ENCODE peak calls at places on chromosomes 7 and 10, in ten cellular contexts. One of them, this sample, is unnamed.

GRCh38 chr7:135538387-135538786 is 19.3 kb upstream of the NUP205 start:
- DNase-seq in suprapubic skin: no peak
- DNase-seq in left ventricle myocardium inferior: no peak
- DNase-seq in Peyer's patch: no peak
- DNase-seq in glutamatergic neuron: no peak
- DNase-seq in GM12865: no peak
- DNase-seq in neural crest cell: no peak
- DNase-seq in ascending aorta: no peak
- DNase-seq in lower leg skin: no peak
- DNase-seq in fibroblast of lung: no peak
- DNase-seq in this sample: no peak

GRCh38 chr10:6383099-6383812 is 180.5 kb downstream of the PFKFB3 start:
- DNase-seq in left ventricle myocardium inferior: no peak
- DNase-seq in GM12865: no peak
- DNase-seq in suprapubic skin: no peak
- DNase-seq in neural crest cell: no peak
- DNase-seq in lower leg skin: no peak
- DNase-seq in ascending aorta: no peak
- DNase-seq in Peyer's patch: no peak
- DNase-seq in glutamatergic neuron: no peak
- DNase-seq in fibroblast of lung: peak
- DNase-seq in this sample: no peak

GRCh38 chr7:42746226-42746625 is 165.6 kb downstream of the C7orf25 start:
- DNase-seq in left ventricle myocardium inferior: no peak
- DNase-seq in neural crest cell: no peak
- DNase-seq in Peyer's patch: no peak
- DNase-seq in glutamatergic neuron: no peak
- DNase-seq in suprapubic skin: no peak
- DNase-seq in lower leg skin: no peak
- DNase-seq in fibroblast of lung: no peak
- DNase-seq in ascending aorta: no peak
- DNase-seq in GM12865: no peak
- DNase-seq in this sample: no peak

GRCh38 chr7:156768698-156769472 is 124.1 kb downstream of the LMBR1 start:
- DNase-seq in neural crest cell: no peak
- DNase-seq in left ventricle myocardium inferior: no peak
- DNase-seq in fibroblast of lung: no peak
- DNase-seq in Peyer's patch: no peak
- DNase-seq in GM12865: peak
- DNase-seq in suprapubic skin: no peak
- DNase-seq in ascending aorta: no peak
- DNase-seq in glutamatergic neuron: no peak
- DNase-seq in lower leg skin: no peak
- DNase-seq in this sample: no peak

GRCh38 chr7:70574970-70575799 is 556.8 kb upstream of the GALNT17 start:
- DNase-seq in suprapubic skin: no peak
- DNase-seq in fibroblast of lung: no peak
- DNase-seq in GM12865: no peak
- DNase-seq in glutamatergic neuron: peak
- DNase-seq in left ventricle myocardium inferior: no peak
- DNase-seq in lower leg skin: no peak
- DNase-seq in Peyer's patch: no peak
- DNase-seq in ascending aorta: no peak
- DNase-seq in neural crest cell: no peak
- DNase-seq in this sample: no peak

GRCh38 chr7:106964455-106964854 is 80.0 kb upstream of the PRKAR2B start:
- DNase-seq in neural crest cell: no peak
- DNase-seq in Peyer's patch: no peak
- DNase-seq in suprapubic skin: no peak
- DNase-seq in left ventricle myocardium inferior: no peak
- DNase-seq in ascending aorta: no peak
- DNase-seq in glutamatergic neuron: no peak
- DNase-seq in fibroblast of lung: no peak
- DNase-seq in lower leg skin: no peak
- DNase-seq in GM12865: no peak
- DNase-seq in this sample: no peak

GRCh38 chr10:96532523-96532922 is 18.8 kb upstream of the TLL2 start:
- DNase-seq in lower leg skin: no peak
- DNase-seq in ascending aorta: no peak
- DNase-seq in suprapubic skin: no peak
- DNase-seq in GM12865: no peak
- DNase-seq in neural crest cell: no peak
- DNase-seq in left ventricle myocardium inferior: no peak
- DNase-seq in fibroblast of lung: peak
- DNase-seq in glutamatergic neuron: no peak
- DNase-seq in Peyer's patch: no peak
- DNase-seq in this sample: no peak

GRCh38 chr10:110056822-110057221 is 49.0 kb downstream of the ADD3 start:
- DNase-seq in glutamatergic neuron: no peak
- DNase-seq in left ventricle myocardium inferior: no peak
- DNase-seq in ascending aorta: no peak
- DNase-seq in GM12865: no peak
- DNase-seq in suprapubic skin: no peak
- DNase-seq in fibroblast of lung: peak
- DNase-seq in lower leg skin: no peak
- DNase-seq in Peyer's patch: no peak
- DNase-seq in neural crest cell: no peak
- DNase-seq in this sample: no peak

GRCh38 chr7:132882714-132883428 is 199.0 kb downstream of the CHCHD3 start:
- DNase-seq in neural crest cell: no peak
- DNase-seq in fibroblast of lung: no peak
- DNase-seq in GM12865: peak
- DNase-seq in ascending aorta: no peak
- DNase-seq in glutamatergic neuron: no peak
- DNase-seq in lower leg skin: no peak
- DNase-seq in suprapubic skin: no peak
- DNase-seq in left ventricle myocardium inferior: no peak
- DNase-seq in Peyer's patch: no peak
- DNase-seq in this sample: no peak

GRCh38 chr10:101291254-101292193 is 62.3 kb upstream of the LBX1 start:
- DNase-seq in lower leg skin: no peak
- DNase-seq in neural crest cell: peak
- DNase-seq in ascending aorta: no peak
- DNase-seq in Peyer's patch: peak
- DNase-seq in glutamatergic neuron: peak
- DNase-seq in left ventricle myocardium inferior: peak
- DNase-seq in GM12865: peak
- DNase-seq in fibroblast of lung: no peak
- DNase-seq in suprapubic skin: no peak
- DNase-seq in this sample: peak

GRCh38 chr10:35641430-35642015 is 573 bp downstream of the FZD8 start:
- DNase-seq in glutamatergic neuron: peak
- DNase-seq in left ventricle myocardium inferior: no peak
- DNase-seq in GM12865: peak
- DNase-seq in neural crest cell: peak
- DNase-seq in lower leg skin: no peak
- DNase-seq in suprapubic skin: peak
- DNase-seq in fibroblast of lung: peak
- DNase-seq in ascending aorta: no peak
- DNase-seq in Peyer's patch: no peak
- DNase-seq in this sample: peak

GRCh38 chr7:127150543-127150942 is 102.2 kb downstream of the GRM8 start:
- DNase-seq in ascending aorta: no peak
- DNase-seq in GM12865: no peak
- DNase-seq in fibroblast of lung: no peak
- DNase-seq in glutamatergic neuron: no peak
- DNase-seq in left ventricle myocardium inferior: no peak
- DNase-seq in neural crest cell: no peak
- DNase-seq in Peyer's patch: no peak
- DNase-seq in suprapubic skin: no peak
- DNase-seq in lower leg skin: no peak
- DNase-seq in this sample: no peak

DNA sequence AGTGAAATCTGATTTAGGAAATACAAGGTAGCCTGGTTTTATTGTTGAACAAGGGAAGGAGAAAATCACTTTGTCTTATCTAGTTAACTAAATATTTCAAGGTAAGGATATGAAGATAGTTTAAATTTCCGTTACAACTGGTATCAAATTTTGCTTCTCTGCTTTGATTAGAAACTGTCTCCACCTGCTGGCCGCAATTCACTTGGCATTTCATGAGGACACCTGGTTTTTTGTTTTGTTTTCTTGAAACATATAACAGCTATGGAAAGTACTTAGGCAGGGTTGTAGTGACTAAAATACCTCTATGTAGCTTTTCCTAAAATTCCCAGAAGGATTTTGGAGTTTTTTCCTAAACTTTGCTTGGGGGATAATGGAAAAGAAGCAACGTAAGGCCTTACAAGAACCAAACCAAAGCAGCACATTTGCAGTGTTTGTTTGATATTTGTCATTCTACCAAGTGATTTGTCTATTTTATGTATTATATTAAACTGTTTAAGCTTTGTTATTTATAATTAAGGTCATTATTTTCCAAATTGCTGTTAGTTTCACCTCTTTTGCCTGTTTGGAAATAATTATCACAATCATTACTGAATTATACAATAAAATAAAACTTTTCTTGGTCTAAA is 73.6 kb downstream of the AHCYL2 start:
- DNase-seq in ascending aorta: no peak
- DNase-seq in fibroblast of lung: peak
- DNase-seq in suprapubic skin: no peak
- DNase-seq in Peyer's patch: peak
- DNase-seq in glutamatergic neuron: peak
- DNase-seq in neural crest cell: peak
- DNase-seq in lower leg skin: peak
- DNase-seq in GM12865: peak
- DNase-seq in left ventricle myocardium inferior: no peak
- DNase-seq in this sample: no peak
- TF ChIP-seq CTCF in ascending aorta: peak
- TF ChIP-seq CTCF in fibroblast of lung: peak
- TF ChIP-seq CTCF in suprapubic skin: peak
- TF ChIP-seq CTCF in Peyer's patch: peak
- TF ChIP-seq CTCF in glutamatergic neuron: peak
- TF ChIP-seq CTCF in neural crest cell: peak
- TF ChIP-seq CTCF in lower leg skin: no peak
- TF ChIP-seq CTCF in GM12865: peak
- TF ChIP-seq CTCF in left ventricle myocardium inferior: peak
- TF ChIP-seq CTCF in this sample: peak

GRCh38 chr10:43221419-43222293 is 45.2 kb downstream of the RASGEF1A start:
- DNase-seq in ascending aorta: peak
- DNase-seq in lower leg skin: no peak
- DNase-seq in neural crest cell: no peak
- DNase-seq in Peyer's patch: peak
- DNase-seq in glutamatergic neuron: peak
- DNase-seq in left ventricle myocardium inferior: peak
- DNase-seq in fibroblast of lung: no peak
- DNase-seq in suprapubic skin: peak
- DNase-seq in GM12865: no peak
- DNase-seq in this sample: no peak
- TF ChIP-seq CTCF in ascending aorta: no peak
- TF ChIP-seq CTCF in lower leg skin: no peak
- TF ChIP-seq CTCF in neural crest cell: peak
- TF ChIP-seq CTCF in Peyer's patch: no peak
- TF ChIP-seq CTCF in glutamatergic neuron: no peak
- TF ChIP-seq CTCF in left ventricle myocardium inferior: no peak
- TF ChIP-seq CTCF in fibroblast of lung: no peak
- TF ChIP-seq CTCF in suprapubic skin: no peak
- TF ChIP-seq CTCF in GM12865: no peak
- TF ChIP-seq CTCF in this sample: no peak

GRCh38 chr10:8225232-8225631 is 170.7 kb downstream of the GATA3 start:
- DNase-seq in neural crest cell: no peak
- DNase-seq in lower leg skin: no peak
- DNase-seq in fibroblast of lung: no peak
- DNase-seq in suprapubic skin: no peak
- DNase-seq in Peyer's patch: no peak
- DNase-seq in glutamatergic neuron: no peak
- DNase-seq in GM12865: no peak
- DNase-seq in left ventricle myocardium inferior: no peak
- DNase-seq in ascending aorta: no peak
- DNase-seq in this sample: no peak
- TF ChIP-seq CTCF in neural crest cell: no peak
- TF ChIP-seq CTCF in lower leg skin: no peak
- TF ChIP-seq CTCF in fibroblast of lung: no peak
- TF ChIP-seq CTCF in suprapubic skin: no peak
- TF ChIP-seq CTCF in Peyer's patch: no peak
- TF ChIP-seq CTCF in glutamatergic neuron: no peak
- TF ChIP-seq CTCF in GM12865: no peak
- TF ChIP-seq CTCF in left ventricle myocardium inferior: no peak
- TF ChIP-seq CTCF in ascending aorta: no peak
- TF ChIP-seq CTCF in this sample: no peak

DNA sequence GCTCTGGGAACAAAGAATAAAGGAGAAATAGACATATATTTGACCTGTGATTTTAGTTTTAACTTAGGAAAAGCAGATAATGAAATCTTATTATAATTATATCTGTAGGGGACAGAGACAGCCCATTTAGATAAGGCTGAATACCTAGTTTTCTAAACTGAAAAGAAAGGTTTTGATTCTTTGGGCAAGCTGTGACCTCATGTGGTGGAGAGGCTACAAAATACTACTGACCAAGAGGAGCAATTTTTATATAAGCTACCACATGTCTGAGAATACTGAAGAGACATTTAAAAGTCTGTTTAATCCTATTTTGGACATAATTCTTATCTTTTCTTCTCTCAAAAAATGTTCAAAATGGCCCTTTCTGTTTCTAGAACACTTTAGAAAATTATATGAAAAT is 271.0 kb downstream of the MTERF1 start:
- DNase-seq in fibroblast of lung: peak
- DNase-seq in glutamatergic neuron: no peak
- DNase-seq in neural crest cell: no peak
- DNase-seq in Peyer's patch: no peak
- DNase-seq in GM12865: no peak
- DNase-seq in left ventricle myocardium inferior: no peak
- DNase-seq in lower leg skin: no peak
- DNase-seq in suprapubic skin: no peak
- DNase-seq in ascending aorta: no peak
- DNase-seq in this sample: no peak
- TF ChIP-seq CTCF in fibroblast of lung: no peak
- TF ChIP-seq CTCF in glutamatergic neuron: no peak
- TF ChIP-seq CTCF in neural crest cell: no peak
- TF ChIP-seq CTCF in Peyer's patch: no peak
- TF ChIP-seq CTCF in GM12865: no peak
- TF ChIP-seq CTCF in left ventricle myocardium inferior: no peak
- TF ChIP-seq CTCF in lower leg skin: no peak
- TF ChIP-seq CTCF in suprapubic skin: no peak
- TF ChIP-seq CTCF in ascending aorta: no peak
- TF ChIP-seq CTCF in this sample: no peak

GRCh38 chr7:17985473-17986239 is 42.0 kb downstream of the PRPS1L1 start:
- DNase-seq in left ventricle myocardium inferior: no peak
- DNase-seq in glutamatergic neuron: no peak
- DNase-seq in neural crest cell: no peak
- DNase-seq in Peyer's patch: no peak
- DNase-seq in ascending aorta: no peak
- DNase-seq in suprapubic skin: no peak
- DNase-seq in lower leg skin: no peak
- DNase-seq in fibroblast of lung: no peak
- DNase-seq in GM12865: no peak
- DNase-seq in this sample: no peak
- TF ChIP-seq CTCF in left ventricle myocardium inferior: no peak
- TF ChIP-seq CTCF in glutamatergic neuron: no peak
- TF ChIP-seq CTCF in neural crest cell: no peak
- TF ChIP-seq CTCF in Peyer's patch: no peak
- TF ChIP-seq CTCF in ascending aorta: no peak
- TF ChIP-seq CTCF in suprapubic skin: no peak
- TF ChIP-seq CTCF in lower leg skin: no peak
- TF ChIP-seq CTCF in fibroblast of lung: no peak
- TF ChIP-seq CTCF in GM12865: no peak
- TF ChIP-seq CTCF in this sample: no peak

GRCh38 chr10:117807441-117807840 is 239.3 kb downstream of the RAB11FIP2 start:
- DNase-seq in suprapubic skin: no peak
- DNase-seq in glutamatergic neuron: no peak
- DNase-seq in lower leg skin: no peak
- DNase-seq in GM12865: no peak
- DNase-seq in ascending aorta: no peak
- DNase-seq in fibroblast of lung: no peak
- DNase-seq in Peyer's patch: no peak
- DNase-seq in left ventricle myocardium inferior: no peak
- DNase-seq in neural crest cell: no peak
- DNase-seq in this sample: no peak
- TF ChIP-seq CTCF in suprapubic skin: no peak
- TF ChIP-seq CTCF in glutamatergic neuron: no peak
- TF ChIP-seq CTCF in lower leg skin: no peak
- TF ChIP-seq CTCF in GM12865: no peak
- TF ChIP-seq CTCF in ascending aorta: no peak
- TF ChIP-seq CTCF in fibroblast of lung: no peak
- TF ChIP-seq CTCF in Peyer's patch: no peak
- TF ChIP-seq CTCF in left ventricle myocardium inferior: no peak
- TF ChIP-seq CTCF in neural crest cell: no peak
- TF ChIP-seq CTCF in this sample: no peak

This sample was measured in activated B cell treated with CpG ODN at 0.5 μM for 24 hours.